ENCODE peak calls at places on chromosome 9, in five cellular contexts. N is HFF-Myc, O is suprapubic skin, R is fibroblast of pulmonary artery, J is astrocyte. C is an unnamed sample.
A peak's percentile ranks its signal among the peaks of the same experiment; 100 is the strongest.

GRCh38 chr9:27212191-27212590 is 84.8 kb downstream of the EQTN start:
- DNase-seq in N (no peak), O (no peak), R (no peak), J (peak; percentile 15), C (no peak)

GRCh38 chr9:94900222-94901018 is 173.9 kb downstream of the AOPEP start:
- DNase-seq in N (no peak), O (no peak), R (peak; percentile 98), J (peak; percentile 96), C (peak; percentile 94)

GRCh38 chr9:107039546-107039945 is 176.6 kb downstream of the ZNF462 start:
- DNase-seq in N (no peak), O (no peak), R (peak; percentile 52), J (peak; percentile 97), C (peak; percentile 78)

GRCh38 chr9:16196206-16196605 is 643.4 kb downstream of the CCDC171 start:
- DNase-seq in N (no peak), O (no peak), R (no peak), J (peak; percentile 49), C (no peak)

GRCh38 chr9:2884308-2884707 is 40.4 kb upstream of the PUM3 start:
- DNase-seq in N (no peak), O (no peak), R (no peak), J (no peak), C (no peak)

GRCh38 chr9:35566417-35566816 is 38.6 kb upstream of the TESK1 start:
- DNase-seq in N (no peak), O (no peak), R (no peak), J (peak; percentile 34), C (no peak)

GRCh38 chr9:127166651-127167524 is 44.5 kb upstream of the ANGPTL2 start:
- DNase-seq in N (no peak), O (no peak), R (no peak), J (peak; percentile 47), C (no peak)

GRCh38 chr9:111572945-111573604 is 26.4 kb downstream of the PTGR1 start:
- DNase-seq in N (peak; percentile 27), O (no peak), R (peak; percentile 84), J (peak; percentile 95), C (peak; percentile 70)

GRCh38 chr9:108691614-108692013 is 164.2 kb downstream of the ACTL7B start:
- DNase-seq in N (no peak), O (no peak), R (no peak), J (no peak), C (no peak)

GRCh38 chr9:10252174-10252573 is 360.6 kb downstream of the PTPRD start:
- DNase-seq in N (no peak), O (no peak), R (no peak), J (peak; percentile 1), C (peak; percentile 10)

GRCh38 chr9:114153761-114154596 is 1.4 kb upstream of the COL27A1 start:
- DNase-seq in N (no peak), O (no peak), R (no peak), J (peak; percentile 19), C (no peak)

GRCh38 chr9:4572184-4572826 is 82.0 kb downstream of the SLC1A1 start:
- DNase-seq in N (no peak), O (no peak), R (no peak), J (no peak), C (no peak)

GRCh38 chr9:99049228-99049627 is 55.7 kb upstream of the TGFBR1 start:
- DNase-seq in N (no peak), O (no peak), R (no peak), J (no peak), C (no peak)

GRCh38 chr9:35776018-35776417 is 15.4 kb upstream of the NPR2 start:
- DNase-seq in N (no peak), O (no peak), R (no peak), J (no peak), C (no peak)

GRCh38 chr9:127980056-127980705 is 608 bp downstream of the EEIG1 start:
- DNase-seq in N (no peak), O (no peak), R (no peak), J (no peak), C (no peak)

GRCh38 chr9:133523096-133523495 is 1.7 kb downstream of the MYMK start:
- DNase-seq in N (no peak), O (no peak), R (no peak), J (no peak), C (no peak)

GRCh38 chr9:71144495-71144894 is 23.1 kb upstream of the TRPM3 start:
- DNase-seq in N (no peak), O (no peak), R (no peak), J (no peak), C (no peak)

GRCh38 chr9:14326264-14326826 is 12.4 kb upstream of the NFIB start:
- DNase-seq in N (no peak), O (no peak), R (peak; percentile 50), J (peak; percentile 90), C (peak; percentile 63)

GRCh38 chr9:124503713-124504529 is 3.3 kb downstream of the NR5A1 start:
- DNase-seq in N (no peak), O (no peak), R (no peak), J (no peak), C (no peak)
- H3K4me3 ChIP-seq in N (no peak overlapping the region), O (peak overlapping the region; percentile 42), R (no peak overlapping the region), J (no peak overlapping the region), C (no peak overlapping the region)

GRCh38 chr9:89625721-89626687 is 21.2 kb downstream of the GADD45G start:
- DNase-seq in N (no peak), O (no peak), R (no peak), J (no peak), C (no peak)

GRCh38 chr9:89621676-89622075 is 16.9 kb downstream of the GADD45G start:
- DNase-seq in N (no peak), O (no peak), R (no peak), J (no peak), C (no peak)

GRCh38 chr9:89623925-89624420 is 19.2 kb downstream of the GADD45G start:
- DNase-seq in N (no peak), O (no peak), R (no peak), J (no peak), C (no peak)

GRCh38 chr9:89621031-89621430 is 16.2 kb downstream of the GADD45G start:
- DNase-seq in N (no peak), O (no peak), R (no peak), J (no peak), C (no peak)

DNA sequence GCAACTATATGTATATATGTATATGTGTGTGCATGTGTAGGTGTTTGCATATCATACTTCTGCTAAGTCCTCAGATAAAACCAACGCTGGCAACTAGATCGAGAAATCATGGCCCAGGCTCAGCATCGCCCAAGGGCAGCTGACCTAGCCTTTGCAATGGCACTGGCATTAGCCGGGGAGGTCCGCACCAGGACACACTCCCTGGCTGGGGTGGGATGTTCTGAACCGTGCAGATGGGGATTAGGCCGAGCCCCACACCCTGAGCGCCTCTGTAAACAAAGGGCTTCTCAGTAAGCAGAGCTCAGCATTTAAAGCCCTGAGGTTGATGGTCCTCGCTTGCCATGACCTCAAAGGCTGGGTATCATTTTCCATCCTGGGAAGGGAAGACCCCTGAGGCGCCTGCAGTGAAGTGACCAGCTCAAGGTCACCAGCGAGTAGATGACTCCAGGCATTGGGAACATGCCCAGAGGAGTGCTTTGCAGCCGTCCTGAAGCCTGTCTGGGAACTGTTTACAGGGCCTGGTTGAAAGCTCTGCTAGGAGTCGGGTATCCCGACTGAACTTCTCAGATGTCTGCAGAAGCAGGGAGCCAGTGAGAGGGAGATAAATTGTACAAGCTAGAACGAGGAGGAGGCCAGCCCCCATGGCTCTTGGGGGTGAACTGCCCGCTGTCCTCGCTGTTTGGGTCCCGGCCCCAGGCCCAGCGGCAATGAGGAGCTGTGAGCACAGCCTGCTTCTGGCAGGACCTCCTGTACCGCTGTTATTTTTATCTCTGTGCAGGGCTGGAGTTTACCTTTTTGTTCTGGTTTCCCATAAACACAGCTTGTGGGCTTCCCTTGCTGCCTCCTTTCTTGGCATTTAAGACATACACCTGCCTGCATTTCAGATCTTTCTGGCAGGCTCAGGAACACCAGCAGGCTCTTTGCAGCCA is 18.4 kb downstream of the GADD45G start:
- DNase-seq in N (no peak), O (no peak), R (no peak), J (no peak), C (no peak)
- H3K4me3 ChIP-seq in N (no peak overlapping the region), O (no peak overlapping the region), R (no peak overlapping the region), J (no peak overlapping the region), C (no peak overlapping the region)

GRCh38 chr9:137041134-137041533 is 4.8 kb downstream of the NPDC1 start:
- DNase-seq in N (no peak), O (no peak), R (no peak), J (no peak), C (no peak)

GRCh38 chr9:137039611-137040366 is 6.2 kb downstream of the NPDC1 start:
- DNase-seq in N (no peak), O (no peak), R (no peak), J (no peak), C (no peak)

GRCh38 chr9:137042751-137043727 is 2.9 kb downstream of the NPDC1 start:
- DNase-seq in N (no peak), O (no peak), R (no peak), J (no peak), C (no peak)

GRCh38 chr9:137038916-137039315 is 7.0 kb upstream of the FUT7 start:
- DNase-seq in N (no peak), O (no peak), R (no peak), J (no peak), C (no peak)

DNA sequence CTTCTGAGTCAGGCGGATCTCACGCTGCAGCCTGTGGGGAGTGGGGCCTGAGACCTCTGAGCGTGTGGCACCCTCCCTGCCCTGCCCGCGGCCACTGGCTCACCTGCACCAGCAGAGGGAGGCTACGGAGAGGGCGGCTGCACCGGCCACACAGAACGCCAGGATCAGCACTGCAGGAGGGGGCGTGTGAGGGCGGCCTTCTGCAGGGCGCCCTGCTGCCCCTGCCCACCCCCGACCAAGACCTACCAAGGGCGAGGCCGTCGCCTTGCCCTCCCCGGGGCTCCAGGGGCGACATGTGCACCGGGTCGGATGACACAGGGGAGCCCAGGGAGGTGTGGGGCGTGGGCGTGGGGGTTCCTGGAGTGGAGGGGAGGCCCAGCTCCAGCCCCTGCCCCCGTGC is 5.4 kb downstream of the NPDC1 start:
- DNase-seq in N (no peak), O (no peak), R (no peak), J (no peak), C (no peak)
- H3K4me3 ChIP-seq in N (no peak overlapping the region), O (peak overlapping the region; percentile 31), R (no peak overlapping the region), J (no peak overlapping the region), C (no peak overlapping the region)

DNA sequence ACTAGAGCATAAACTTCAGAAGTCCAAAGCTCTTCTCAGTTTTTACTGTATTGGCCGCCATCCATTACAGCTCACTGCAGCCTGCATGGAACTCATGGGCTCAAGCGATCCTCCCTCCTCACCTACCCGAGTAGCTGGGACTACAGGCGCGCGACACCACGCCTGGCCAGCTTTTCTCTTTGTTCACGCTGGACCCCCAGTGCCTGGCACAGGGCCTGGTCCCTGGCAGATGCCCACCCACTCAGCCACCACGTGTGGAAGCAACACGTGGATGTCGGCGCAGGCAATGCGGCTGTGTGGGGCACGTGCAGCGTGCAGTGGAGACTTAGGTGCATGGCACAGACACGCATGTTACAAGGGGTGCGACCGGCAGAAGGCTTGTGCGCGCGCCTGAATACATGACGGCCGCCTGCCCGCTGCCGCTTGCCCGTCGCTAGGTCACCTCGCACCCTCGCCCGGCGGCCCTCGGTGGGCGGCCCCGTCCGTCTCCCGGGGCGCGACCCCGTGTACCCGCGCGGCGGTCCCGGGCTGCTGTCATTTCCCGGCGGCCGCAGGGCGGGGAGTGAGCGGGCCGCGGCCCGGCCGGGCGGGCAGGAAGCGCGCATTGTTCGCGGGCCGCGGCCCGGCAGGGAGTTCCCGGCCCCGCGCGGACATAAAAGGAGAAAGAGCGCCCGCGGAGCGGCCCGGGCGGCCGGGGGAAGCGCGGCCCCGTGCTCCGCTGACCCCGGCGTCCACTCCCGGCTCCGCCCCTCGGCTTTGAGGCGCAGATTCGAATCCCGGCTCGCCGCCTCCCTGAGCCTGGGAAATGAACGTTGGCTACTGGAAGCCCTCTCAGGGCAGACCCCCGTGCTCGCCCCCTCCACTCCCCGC is 24.1 kb upstream of the PTGS1 start:
- DNase-seq in N (no peak), O (no peak), R (peak; percentile 31), J (no peak), C (no peak)
- H3K4me3 ChIP-seq in N (peak overlapping the region; percentile 41), O (peak overlapping the region; percentile 57), R (peak overlapping the region; percentile 51), J (peak overlapping the region; percentile 60), C (peak overlapping the region; percentile 51)

C was measured in skeletal muscle cell.